ENCODE peak calls at places on chromosomes 3 and 15, in eight cellular contexts. U, V, H, Y, J, Z, F and A are unnamed samples.

GRCh38 chr3:142459929-142460328 is 12.1 kb upstream of the XRN1 start:
- DNase-seq in U (no peak), V (no peak), H (no peak), Y (no peak), J (no peak), Z (no peak), F (no peak), A (no peak)

GRCh38 chr15:78347586-78348543 is 7.7 kb downstream of the CRABP1 start:
- DNase-seq in U (no peak), V (no peak), H (no peak), Y (no peak), J (no peak), Z (no peak), F (no peak), A (no peak)

GRCh38 chr3:193970773-193971206 is 165.2 kb upstream of the HES1 start:
- DNase-seq in U (peak), V (no peak), H (peak), Y (no peak), J (no peak), Z (no peak), F (peak), A (no peak)

GRCh38 chr3:173800154-173800553 is 402.6 kb downstream of the NLGN1 start:
- DNase-seq in U (no peak), V (no peak), H (no peak), Y (no peak), J (no peak), Z (no peak), F (no peak), A (no peak)

GRCh38 chr3:148790841-148791240 is 36.8 kb upstream of the CPB1 start:
- DNase-seq in U (no peak), V (no peak), H (no peak), Y (no peak), J (no peak), Z (no peak), F (peak), A (no peak)

GRCh38 chr3:52831500-52832301 is 1.2 kb upstream of the ITIH4 start:
- DNase-seq in U (no peak), V (no peak), H (peak), Y (no peak), J (no peak), Z (no peak), F (peak), A (peak)

GRCh38 chr3:8734908-8735307 is 1.3 kb downstream of the CAV3 start:
- DNase-seq in U (no peak), V (no peak), H (no peak), Y (no peak), J (no peak), Z (no peak), F (no peak), A (no peak)

GRCh38 chr3:197598404-197598980 is 42.7 kb upstream of the BDH1 start:
- DNase-seq in U (no peak), V (no peak), H (no peak), Y (no peak), J (no peak), Z (no peak), F (no peak), A (no peak)

GRCh38 chr15:90957105-90957790 is 2.6 kb downstream of the RCCD1 start:
- DNase-seq in U (no peak), V (no peak), H (no peak), Y (no peak), J (no peak), Z (no peak), F (peak), A (no peak)

GRCh38 chr3:29695905-29696238 is 415.0 kb downstream of the RBMS3 start:
- DNase-seq in U (no peak), V (no peak), H (no peak), Y (no peak), J (no peak), Z (no peak), F (no peak), A (no peak)

GRCh38 chr15:88990185-88990679 is 77.1 kb upstream of the MFGE8 start:
- DNase-seq in U (peak), V (no peak), H (peak), Y (no peak), J (no peak), Z (no peak), F (no peak), A (no peak)

GRCh38 chr3:177334803-177335202 is 137.5 kb upstream of the TBL1XR1 start:
- DNase-seq in U (no peak), V (no peak), H (no peak), Y (no peak), J (no peak), Z (no peak), F (no peak), A (no peak)

GRCh38 chr15:95024388-95024787 is 793.0 kb downstream of the MCTP2 start:
- DNase-seq in U (no peak), V (no peak), H (no peak), Y (no peak), J (peak), Z (no peak), F (peak), A (peak)